ENCODE peak calls at places on chromosomes 16 and 17, in five cellular contexts. Q is left cardiac atrium, D is ELF-1, N is HS-27A, O is NCI-H345. F is an unnamed sample.

GRCh38 chr17:45345246-45345553 is 28.4 kb upstream of the MAP3K14 start:
- DNase-seq in O (no peak), D (no peak), Q (no peak), N (no peak), F (no peak)

GRCh38 chr16:17374668-17375255 is 96.0 kb downstream of the XYLT1 start:
- DNase-seq in Q (no peak), D (no peak), N (no peak), O (no peak), F (no peak)

GRCh38 chr16:80664226-80664625 is 123.4 kb downstream of the DYNLRB2 start:
- DNase-seq in O (no peak), Q (no peak), D (no peak), N (no peak), F (no peak)

GRCh38 chr17:5272313-5272712 is 9.8 kb upstream of the RABEP1 start:
- DNase-seq in D (no peak), Q (no peak), O (no peak), N (no peak), F (no peak)

GRCh38 chr16:1026057-1026783 is 44.6 kb downstream of the SOX8 start:
- DNase-seq in O (no peak), Q (no peak), N (no peak), D (no peak), F (no peak)

GRCh38 chr16:77406680-77407079 is 28.2 kb downstream of the ADAMTS18 start:
- DNase-seq in Q (no peak), D (no peak), N (no peak), O (no peak), F (no peak)

GRCh38 chr17:76726766-76727718 is at the start of gene METTL23:
- DNase-seq in D (peak), N (no peak), O (peak), Q (peak), F (no peak)

GRCh38 chr17:39676198-39676819 is 8.1 kb downstream of the PNMT start:
- DNase-seq in Q (peak), D (no peak), O (peak), N (no peak), F (no peak)

GRCh38 chr16:83899272-83899897 is 470 bp downstream of the MLYCD start:
- DNase-seq in Q (peak), O (no peak), N (no peak), D (peak), F (no peak)

GRCh38 chr16:67992661-67993206 is 6.5 kb downstream of the DPEP2 start:
- DNase-seq in Q (no peak), O (no peak), N (no peak), D (no peak), F (no peak)

GRCh38 chr16:9258423-9259051 is 167.1 kb downstream of the HAPSTR1 start:
- DNase-seq in Q (peak), D (peak), O (no peak), N (peak), F (no peak)

GRCh38 chr16:55010492-55011260 is 80.0 kb downstream of the IRX5 start:
- DNase-seq in Q (no peak), O (no peak), D (no peak), N (no peak), F (no peak)

GRCh38 chr16:48182979-48183537 is 27.3 kb upstream of the ABCC12 start:
- DNase-seq in O (no peak), Q (no peak), N (no peak), D (no peak), F (no peak)

GRCh38 chr16:76634847-76635697 is 357.9 kb downstream of the CNTNAP4 start:
- DNase-seq in Q (no peak), N (no peak), D (peak), O (no peak), F (no peak)